ENCODE peak calls at places on chromosomes 7 and 10, in six cellular contexts. One of them, this sample, is unnamed.
A peak's percentile ranks its signal among the peaks of the same experiment; 100 is the strongest.

GRCh38 chr7:72268826-72269225 is 143.3 kb downstream of the CALN1 start:
- DNase-seq in stimulated activated CD4-positive, alpha-beta T cell treated with anti-CD3 and anti-CD28 coated beads, Interleukin-2, amount 100 ng/mL, for 24 hours: no peak
- DNase-seq in ELR: no peak
- DNase-seq in Calu3: no peak
- DNase-seq in amniotic stem cell: no peak
- DNase-seq in cardiac muscle cell: no peak
- DNase-seq in this sample: no peak

GRCh38 chr10:79184649-79185048 is 115.9 kb downstream of the ZMIZ1 start:
- DNase-seq in stimulated activated CD4-positive, alpha-beta T cell treated with anti-CD3 and anti-CD28 coated beads, Interleukin-2, amount 100 ng/mL, for 24 hours: no peak
- DNase-seq in ELR: no peak
- DNase-seq in Calu3: no peak
- DNase-seq in amniotic stem cell: no peak
- DNase-seq in cardiac muscle cell: no peak
- DNase-seq in this sample: no peak

GRCh38 chr7:149409889-149410288 is 51.0 kb downstream of the ZNF777 start:
- DNase-seq in stimulated activated CD4-positive, alpha-beta T cell treated with anti-CD3 and anti-CD28 coated beads, Interleukin-2, amount 100 ng/mL, for 24 hours: no peak
- DNase-seq in ELR: no peak
- DNase-seq in Calu3: no peak
- DNase-seq in amniotic stem cell: no peak
- DNase-seq in cardiac muscle cell: no peak
- DNase-seq in this sample: no peak

GRCh38 chr10:63414481-63415260 is 51.1 kb downstream of the JMJD1C start:
- DNase-seq in stimulated activated CD4-positive, alpha-beta T cell treated with anti-CD3 and anti-CD28 coated beads, Interleukin-2, amount 100 ng/mL, for 24 hours: no peak
- DNase-seq in ELR: peak; percentile 80
- DNase-seq in Calu3: no peak
- DNase-seq in amniotic stem cell: no peak
- DNase-seq in cardiac muscle cell: no peak
- DNase-seq in this sample: no peak

GRCh38 chr7:15554744-15555143 is 7.1 kb downstream of the AGMO start:
- DNase-seq in stimulated activated CD4-positive, alpha-beta T cell treated with anti-CD3 and anti-CD28 coated beads, Interleukin-2, amount 100 ng/mL, for 24 hours: no peak
- DNase-seq in ELR: no peak
- DNase-seq in Calu3: no peak
- DNase-seq in amniotic stem cell: no peak
- DNase-seq in cardiac muscle cell: no peak
- DNase-seq in this sample: no peak

GRCh38 chr7:75743455-75743859 is 4.7 kb upstream of the HIP1 start:
- DNase-seq in stimulated activated CD4-positive, alpha-beta T cell treated with anti-CD3 and anti-CD28 coated beads, Interleukin-2, amount 100 ng/mL, for 24 hours: no peak
- DNase-seq in ELR: no peak
- DNase-seq in Calu3: no peak
- DNase-seq in amniotic stem cell: no peak
- DNase-seq in cardiac muscle cell: no peak
- DNase-seq in this sample: peak; percentile 46

GRCh38 chr10:35668865-35669650 is 27.0 kb upstream of the FZD8 start:
- DNase-seq in stimulated activated CD4-positive, alpha-beta T cell treated with anti-CD3 and anti-CD28 coated beads, Interleukin-2, amount 100 ng/mL, for 24 hours: no peak
- DNase-seq in ELR: no peak
- DNase-seq in Calu3: no peak
- DNase-seq in amniotic stem cell: no peak
- DNase-seq in cardiac muscle cell: no peak
- DNase-seq in this sample: no peak

GRCh38 chr10:1297566-1298301 is 241.5 kb downstream of the WDR37 start:
- DNase-seq in stimulated activated CD4-positive, alpha-beta T cell treated with anti-CD3 and anti-CD28 coated beads, Interleukin-2, amount 100 ng/mL, for 24 hours: no peak
- DNase-seq in ELR: no peak
- DNase-seq in Calu3: no peak
- DNase-seq in amniotic stem cell: no peak
- DNase-seq in cardiac muscle cell: peak; percentile 7
- DNase-seq in this sample: no peak

GRCh38 chr10:102003541-102003940 is 52.4 kb downstream of the ARMH3 start:
- DNase-seq in stimulated activated CD4-positive, alpha-beta T cell treated with anti-CD3 and anti-CD28 coated beads, Interleukin-2, amount 100 ng/mL, for 24 hours: no peak
- DNase-seq in ELR: peak; percentile 10
- DNase-seq in Calu3: no peak
- DNase-seq in amniotic stem cell: no peak
- DNase-seq in cardiac muscle cell: no peak
- DNase-seq in this sample: no peak

GRCh38 chr10:35546824-35547225 is 58.3 kb upstream of the GJD4 start:
- DNase-seq in stimulated activated CD4-positive, alpha-beta T cell treated with anti-CD3 and anti-CD28 coated beads, Interleukin-2, amount 100 ng/mL, for 24 hours: no peak
- DNase-seq in ELR: peak; percentile 85
- DNase-seq in Calu3: peak; percentile 13
- DNase-seq in amniotic stem cell: no peak
- DNase-seq in cardiac muscle cell: no peak
- DNase-seq in this sample: no peak

GRCh38 chr7:142803901-142804300 is 33.1 kb downstream of the PRSS2 start:
- DNase-seq in stimulated activated CD4-positive, alpha-beta T cell treated with anti-CD3 and anti-CD28 coated beads, Interleukin-2, amount 100 ng/mL, for 24 hours: no peak
- DNase-seq in ELR: no peak
- DNase-seq in Calu3: no peak
- DNase-seq in amniotic stem cell: no peak
- DNase-seq in cardiac muscle cell: no peak
- DNase-seq in this sample: no peak

GRCh38 chr7:522938-523289 is 3.3 kb upstream of the PDGFA start:
- DNase-seq in stimulated activated CD4-positive, alpha-beta T cell treated with anti-CD3 and anti-CD28 coated beads, Interleukin-2, amount 100 ng/mL, for 24 hours: no peak
- DNase-seq in ELR: no peak
- DNase-seq in Calu3: no peak
- DNase-seq in amniotic stem cell: no peak
- DNase-seq in cardiac muscle cell: no peak
- DNase-seq in this sample: no peak

GRCh38 chr7:100768784-100769183 is 35.4 kb downstream of the ZAN start:
- DNase-seq in stimulated activated CD4-positive, alpha-beta T cell treated with anti-CD3 and anti-CD28 coated beads, Interleukin-2, amount 100 ng/mL, for 24 hours: no peak
- DNase-seq in ELR: no peak
- DNase-seq in Calu3: no peak
- DNase-seq in amniotic stem cell: no peak
- DNase-seq in cardiac muscle cell: no peak
- DNase-seq in this sample: no peak

GRCh38 chr10:77359287-77359691 is 278.3 kb downstream of the KCNMA1 start:
- DNase-seq in stimulated activated CD4-positive, alpha-beta T cell treated with anti-CD3 and anti-CD28 coated beads, Interleukin-2, amount 100 ng/mL, for 24 hours: no peak
- DNase-seq in ELR: no peak
- DNase-seq in Calu3: no peak
- DNase-seq in amniotic stem cell: no peak
- DNase-seq in cardiac muscle cell: no peak
- DNase-seq in this sample: no peak

GRCh38 chr7:37352974-37353948 is 95.4 kb downstream of the ELMO1 start:
- DNase-seq in stimulated activated CD4-positive, alpha-beta T cell treated with anti-CD3 and anti-CD28 coated beads, Interleukin-2, amount 100 ng/mL, for 24 hours: peak; percentile 74
- DNase-seq in ELR: no peak
- DNase-seq in Calu3: peak; percentile 61
- DNase-seq in amniotic stem cell: no peak
- DNase-seq in cardiac muscle cell: no peak
- DNase-seq in this sample: no peak

GRCh38 chr7:108308276-108308675 is 148.0 kb downstream of the NRCAM start:
- DNase-seq in stimulated activated CD4-positive, alpha-beta T cell treated with anti-CD3 and anti-CD28 coated beads, Interleukin-2, amount 100 ng/mL, for 24 hours: no peak
- DNase-seq in ELR: no peak
- DNase-seq in Calu3: no peak
- DNase-seq in amniotic stem cell: no peak
- DNase-seq in cardiac muscle cell: no peak
- DNase-seq in this sample: no peak

GRCh38 chr7:1850976-1851571 is 181.0 kb downstream of the ELFN1 start:
- DNase-seq in stimulated activated CD4-positive, alpha-beta T cell treated with anti-CD3 and anti-CD28 coated beads, Interleukin-2, amount 100 ng/mL, for 24 hours: no peak
- DNase-seq in ELR: peak; percentile 70
- DNase-seq in Calu3: no peak
- DNase-seq in amniotic stem cell: no peak
- DNase-seq in cardiac muscle cell: no peak
- DNase-seq in this sample: no peak

GRCh38 chr7:101901661-101902491 is 84.5 kb downstream of the CUX1 start:
- DNase-seq in stimulated activated CD4-positive, alpha-beta T cell treated with anti-CD3 and anti-CD28 coated beads, Interleukin-2, amount 100 ng/mL, for 24 hours: no peak
- DNase-seq in ELR: no peak
- DNase-seq in Calu3: no peak
- DNase-seq in amniotic stem cell: no peak
- DNase-seq in cardiac muscle cell: no peak
- DNase-seq in this sample: no peak

GRCh38 chr7:132402751-132403245 is 173.5 kb downstream of the PLXNA4 start:
- DNase-seq in stimulated activated CD4-positive, alpha-beta T cell treated with anti-CD3 and anti-CD28 coated beads, Interleukin-2, amount 100 ng/mL, for 24 hours: no peak
- DNase-seq in ELR: no peak
- DNase-seq in Calu3: no peak
- DNase-seq in amniotic stem cell: no peak
- DNase-seq in cardiac muscle cell: no peak
- DNase-seq in this sample: no peak

GRCh38 chr10:105026566-105026965 is 385.5 kb downstream of the SORCS3 start:
- DNase-seq in stimulated activated CD4-positive, alpha-beta T cell treated with anti-CD3 and anti-CD28 coated beads, Interleukin-2, amount 100 ng/mL, for 24 hours: no peak
- DNase-seq in ELR: no peak
- DNase-seq in Calu3: no peak
- DNase-seq in amniotic stem cell: no peak
- DNase-seq in cardiac muscle cell: no peak
- DNase-seq in this sample: no peak

GRCh38 chr10:45003432-45004000 is 2.8 kb downstream of the ZNF22 start:
- DNase-seq in stimulated activated CD4-positive, alpha-beta T cell treated with anti-CD3 and anti-CD28 coated beads, Interleukin-2, amount 100 ng/mL, for 24 hours: no peak
- DNase-seq in ELR: no peak
- DNase-seq in Calu3: no peak
- DNase-seq in amniotic stem cell: no peak
- DNase-seq in cardiac muscle cell: no peak
- DNase-seq in this sample: no peak

GRCh38 chr7:27149817-27150567 is 2.4 kb downstream of the HOXA3 start:
- DNase-seq in stimulated activated CD4-positive, alpha-beta T cell treated with anti-CD3 and anti-CD28 coated beads, Interleukin-2, amount 100 ng/mL, for 24 hours: no peak
- DNase-seq in ELR: no peak
- DNase-seq in Calu3: peak; percentile 51
- DNase-seq in amniotic stem cell: no peak
- DNase-seq in cardiac muscle cell: no peak
- DNase-seq in this sample: no peak

GRCh38 chr10:132209130-132209529 is 22.4 kb downstream of the DPYSL4 start:
- DNase-seq in stimulated activated CD4-positive, alpha-beta T cell treated with anti-CD3 and anti-CD28 coated beads, Interleukin-2, amount 100 ng/mL, for 24 hours: no peak
- DNase-seq in ELR: peak; percentile 10
- DNase-seq in Calu3: no peak
- DNase-seq in amniotic stem cell: peak; percentile 7
- DNase-seq in cardiac muscle cell: no peak
- DNase-seq in this sample: no peak

GRCh38 chr7:26860361-26860760 is 4.0 kb downstream of the SKAP2 start:
- DNase-seq in stimulated activated CD4-positive, alpha-beta T cell treated with anti-CD3 and anti-CD28 coated beads, Interleukin-2, amount 100 ng/mL, for 24 hours: no peak
- DNase-seq in ELR: peak; percentile 32
- DNase-seq in Calu3: peak; percentile 62
- DNase-seq in amniotic stem cell: no peak
- DNase-seq in cardiac muscle cell: peak; percentile 3
- DNase-seq in this sample: no peak

GRCh38 chr7:2761131-2761624 is 73.2 kb downstream of the AMZ1 start:
- DNase-seq in stimulated activated CD4-positive, alpha-beta T cell treated with anti-CD3 and anti-CD28 coated beads, Interleukin-2, amount 100 ng/mL, for 24 hours: no peak
- DNase-seq in ELR: no peak
- DNase-seq in Calu3: no peak
- DNase-seq in amniotic stem cell: no peak
- DNase-seq in cardiac muscle cell: no peak
- DNase-seq in this sample: no peak